ENCODE peak calls at places on chromosomes 16 and 17, in five cellular contexts. F, L, O, W and N are unnamed samples.
A peak's percentile ranks its signal among the peaks of the same experiment; 100 is the strongest.

GRCh38 chr16:83835972-83836566 is 28.3 kb downstream of the HSBP1 start:
- DNase-seq in F (no peak), L (no peak), O (no peak), W (no peak), N (peak; percentile 33)

GRCh38 chr16:73319747-73320146 is 271.8 kb upstream of the ZFHX3 start:
- DNase-seq in F (no peak), L (no peak), O (no peak), W (no peak), N (no peak)

GRCh38 chr17:59844884-59845594 is 47.7 kb downstream of the TUBD1 start:
- DNase-seq in F (no peak), L (no peak), O (no peak), W (no peak), N (no peak)

GRCh38 chr17:77770331-77771105 is 188.0 kb upstream of the TNRC6C start:
- DNase-seq in F (no peak), L (no peak), O (no peak), W (no peak), N (peak; percentile 71)

GRCh38 chr17:67289174-67289876 is 44.3 kb upstream of the HELZ start:
- DNase-seq in F (peak; percentile 30), L (peak; percentile 65), O (peak; percentile 85), W (peak; percentile 93), N (no peak)

GRCh38 chr17:17528101-17528500 is 31.9 kb upstream of the RASD1 start:
- DNase-seq in F (no peak), L (no peak), O (no peak), W (no peak), N (no peak)

GRCh38 chr16:87601322-87602004 is 845 bp upstream of the JPH3 start:
- DNase-seq in F (no peak), L (no peak), O (no peak), W (no peak), N (no peak)

GRCh38 chr16:3643095-3643730 is 11.3 kb upstream of the DNASE1 start:
- DNase-seq in F (no peak), L (no peak), O (peak; percentile 13), W (no peak), N (no peak)

GRCh38 chr16:15524966-15525365 is 90.6 kb downstream of the BMERB1 start:
- DNase-seq in F (no peak), L (no peak), O (no peak), W (no peak), N (no peak)

GRCh38 chr17:57523926-57524634 is 221.0 kb downstream of the CCDC182 start:
- DNase-seq in F (no peak), L (peak; percentile 84), O (peak; percentile 74), W (peak; percentile 47), N (peak; percentile 78)

GRCh38 chr16:88676502-88677242 is 9.6 kb downstream of the SNAI3 start:
- DNase-seq in F (no peak), L (no peak), O (no peak), W (no peak), N (no peak)

GRCh38 chr16:88672776-88673175 is 9.9 kb upstream of the MVD start:
- DNase-seq in F (no peak), L (peak; percentile 50), O (no peak), W (no peak), N (no peak)

GRCh38 chr16:88671806-88672205 is 8.9 kb upstream of the MVD start:
- DNase-seq in F (no peak), L (no peak), O (no peak), W (no peak), N (no peak)

GRCh38 chr16:88669986-88670385 is 7.1 kb upstream of the MVD start:
- DNase-seq in F (no peak), L (no peak), O (no peak), W (no peak), N (no peak)

DNA sequence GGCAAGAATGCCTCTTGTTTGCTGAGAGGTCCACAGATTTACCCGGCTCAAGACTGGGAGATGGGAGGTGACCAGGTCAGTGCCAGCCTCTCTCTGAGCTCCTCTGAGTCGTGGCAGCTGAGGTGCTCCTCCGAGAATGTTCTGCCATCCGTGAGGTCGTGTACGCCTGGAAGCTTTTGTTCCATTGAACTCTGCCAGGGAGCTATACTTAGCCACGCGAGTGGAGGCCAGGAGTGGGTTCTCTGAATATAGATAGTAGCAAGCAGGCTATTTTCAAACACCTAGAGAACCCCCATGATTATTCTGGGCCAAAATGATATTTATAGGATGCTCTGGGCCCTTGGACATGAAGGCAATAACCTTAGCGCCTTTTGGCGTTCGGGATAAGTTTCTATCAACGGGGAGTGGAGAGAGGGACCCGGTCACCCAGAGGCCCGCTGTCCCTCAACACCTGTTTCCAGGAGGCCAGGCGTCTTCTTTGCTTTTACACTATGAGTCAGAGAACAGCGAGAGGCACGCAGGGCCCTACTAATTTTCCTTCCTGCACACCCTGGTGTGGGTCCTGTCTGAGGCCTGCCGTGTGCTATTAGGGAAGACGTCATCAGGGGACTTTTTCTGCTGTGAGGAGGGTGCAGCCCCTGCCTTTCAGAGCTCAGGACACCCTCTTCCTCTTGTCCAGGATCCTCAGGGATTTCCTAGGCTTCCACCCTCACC is 11.0 kb upstream of the MVD start:
- DNase-seq in F (no peak), L (peak; percentile 66), O (no peak), W (no peak), N (no peak)
- TF ChIP-seq POLR2A in F (no peak), L (no peak), O (no peak), W (no peak), N (no peak)

DNA sequence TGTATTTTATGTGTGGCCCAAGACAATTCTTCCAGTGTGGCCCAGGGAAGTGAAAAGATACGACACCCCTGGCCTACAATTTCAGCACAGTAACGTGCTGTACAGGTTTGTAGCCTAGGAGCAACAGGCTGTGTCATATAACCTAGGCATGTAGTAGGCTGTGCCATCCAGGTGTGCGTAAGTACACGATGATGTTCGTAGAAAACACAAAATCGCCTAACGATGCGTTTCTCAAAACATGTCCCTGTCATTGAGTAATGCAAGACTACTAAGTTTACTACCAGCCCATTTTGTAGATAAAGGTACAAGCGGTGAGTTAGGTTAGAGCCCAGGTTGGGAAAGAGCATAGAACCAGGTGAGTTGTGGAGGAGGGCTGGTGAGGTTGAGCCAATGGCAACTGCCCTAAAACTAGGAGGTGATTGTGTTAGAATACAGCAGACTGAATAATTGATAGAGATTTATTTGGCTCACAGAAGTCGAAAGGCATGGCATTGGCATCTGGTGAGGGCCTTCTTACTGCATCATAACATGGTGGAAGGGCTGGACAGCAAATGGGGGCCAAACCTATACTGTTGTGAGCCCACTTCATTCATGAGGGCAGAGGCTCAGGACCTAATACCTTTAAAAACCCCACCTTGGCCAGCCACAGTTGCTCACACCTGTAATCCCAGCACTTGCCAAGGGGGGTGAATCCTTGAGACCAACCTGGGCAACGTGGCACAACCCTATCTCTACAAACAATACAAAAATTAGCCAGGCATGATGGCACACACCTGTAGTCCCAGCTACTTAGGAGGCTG is 4.2 kb downstream of the EIF1 start:
- DNase-seq in F (no peak), L (no peak), O (no peak), W (no peak), N (no peak)
- TF ChIP-seq POLR2A in F (no peak), L (no peak), O (peak; percentile 8), W (no peak), N (peak; percentile 20)

DNA sequence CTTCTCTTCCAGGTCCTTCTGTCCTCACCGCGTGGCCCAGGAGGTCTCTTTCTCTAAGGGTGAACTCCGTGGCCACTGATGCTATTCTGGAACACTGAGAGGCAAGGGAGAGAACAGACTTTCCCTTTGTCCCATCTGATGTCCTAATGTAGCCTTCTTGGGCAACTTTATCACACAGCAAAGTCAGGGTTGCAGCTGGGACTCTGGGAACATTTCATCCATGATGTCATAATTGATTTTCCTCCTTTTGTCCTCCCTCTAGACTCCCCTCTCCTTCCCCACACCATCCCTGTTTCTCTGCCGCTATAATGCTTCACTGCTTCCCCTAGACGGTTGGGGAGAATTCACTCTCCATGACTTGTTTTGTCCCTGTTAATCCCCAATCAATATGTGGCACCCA is 201.0 kb downstream of the SHISA9 start:
- DNase-seq in F (no peak), L (no peak), O (no peak), W (no peak), N (no peak)
- TF ChIP-seq POLR2A in F (no peak), L (no peak), O (no peak), W (no peak), N (no peak)

GRCh38 chr17:63841350-63842172 is 924 bp downstream of the SMARCD2 start:
- DNase-seq in F (peak; percentile 65), L (peak; percentile 66), O (peak; percentile 70), W (peak; percentile 72), N (no peak)
- TF ChIP-seq POLR2A in F (peak; percentile 60), L (peak; percentile 24), O (peak; percentile 45), W (no peak), N (no peak)

GRCh38 chr17:8192070-8192815 is 2.3 kb upstream of the BORCS6 start:
- DNase-seq in F (peak; percentile 85), L (peak; percentile 94), O (peak; percentile 90), W (peak; percentile 74), N (peak; percentile 78)
- TF ChIP-seq POLR2A in F (peak; percentile 74), L (peak; percentile 73), O (peak; percentile 85), W (peak; percentile 68), N (no peak)

DNA sequence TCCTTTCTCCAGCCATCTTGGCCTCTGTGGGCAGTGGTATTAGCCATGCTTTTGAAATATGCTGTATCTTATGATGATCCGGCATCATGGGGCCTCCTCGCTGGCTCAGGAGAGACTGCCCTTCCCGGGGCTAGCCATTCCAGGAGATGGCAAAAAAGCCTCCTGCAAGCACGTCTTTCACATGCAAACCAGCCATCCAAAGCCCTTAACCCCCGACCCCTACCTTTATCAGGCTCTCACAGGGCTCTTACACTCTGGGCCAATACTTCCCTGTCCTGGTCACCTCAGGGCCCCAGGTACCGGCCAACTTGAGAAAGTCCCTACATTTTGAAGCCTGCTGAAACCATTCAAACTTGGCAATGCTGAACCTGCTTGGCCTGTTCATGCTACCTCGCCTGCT is 36.4 kb downstream of the MYH13 start:
- DNase-seq in F (no peak), L (no peak), O (no peak), W (no peak), N (no peak)
- TF ChIP-seq POLR2A in F (no peak), L (no peak), O (no peak), W (no peak), N (no peak)